ENCODE peak calls at places on chromosomes 1 and 21, in six cellular contexts. B is neural progenitor cell, Y is OCI-LY7, J is IMR-90, P is fibroblast of lung, G is mesendoderm. M is an unnamed sample.

GRCh38 chr1:59767119-59767518 is 47.6 kb upstream of the HOOK1 start:
- DNase-seq in B (no peak), G (peak; percentile 20), Y (no peak), P (no peak), J (no peak), M (peak; percentile 12)

GRCh38 chr1:13749543-13750307 is 49.7 kb downstream of the PRDM2 start:
- DNase-seq in P (peak; percentile 55), G (peak; percentile 68), J (peak; percentile 36), Y (peak; percentile 57), B (peak; percentile 82), M (peak; percentile 15)

GRCh38 chr1:36411674-36412648 is 14.3 kb upstream of the LSM10 start:
- DNase-seq in B (peak; percentile 16), G (peak; percentile 67), Y (no peak), P (peak; percentile 61), J (peak; percentile 29), M (peak; percentile 17)

GRCh38 chr1:209618756-209619420 is 33.3 kb downstream of the LAMB3 start:
- DNase-seq in G (no peak), Y (no peak), J (no peak), B (no peak), P (no peak), M (no peak)

GRCh38 chr21:42237577-42237976 is 18.6 kb downstream of the ABCG1 start:
- DNase-seq in G (no peak), P (no peak), J (no peak), B (no peak), Y (peak; percentile 36), M (no peak)

GRCh38 chr1:14140800-14141526 is 441.0 kb downstream of the PRDM2 start:
- DNase-seq in B (no peak), P (peak; percentile 50), G (no peak), Y (no peak), J (no peak), M (no peak)

GRCh38 chr1:229037806-229038405 is 233.0 kb upstream of the RAB4A start:
- DNase-seq in P (no peak), Y (no peak), J (peak; percentile 13), B (peak; percentile 43), G (no peak), M (no peak)

GRCh38 chr1:39398278-39399010 is 93.0 kb upstream of the BMP8A start:
- DNase-seq in Y (no peak), P (peak; percentile 100), G (peak; percentile 99), B (peak; percentile 22), J (peak; percentile 98), M (peak; percentile 85)

GRCh38 chr1:207870279-207871031 is 40.5 kb downstream of the CD34 start:
- DNase-seq in G (no peak), Y (no peak), B (no peak), P (no peak), J (no peak), M (no peak)

GRCh38 chr1:104768466-104768865 is 1018.8 kb downstream of the AMY1C start:
- DNase-seq in P (no peak), G (no peak), Y (no peak), B (no peak), J (no peak), M (no peak)

GRCh38 chr1:169312084-169312954 is 55.3 kb downstream of the NME7 start:
- DNase-seq in P (peak; percentile 99), J (peak; percentile 98), G (peak; percentile 61), Y (no peak), B (no peak), M (no peak)

GRCh38 chr1:209190591-209191241 is 392.8 kb upstream of the CAMK1G start:
- DNase-seq in Y (peak; percentile 42), P (peak; percentile 41), G (peak; percentile 92), J (no peak), B (peak; percentile 90), M (peak; percentile 18)

GRCh38 chr1:187634940-187635339 is 806.2 kb downstream of the PLA2G4A start:
- DNase-seq in P (no peak), J (no peak), B (no peak), Y (no peak), G (no peak), M (no peak)

GRCh38 chr1:115237507-115237906 is 100.5 kb downstream of the NGF start:
- DNase-seq in J (peak; percentile 69), G (no peak), P (peak; percentile 60), Y (no peak), B (no peak), M (no peak)

GRCh38 chr1:115242543-115242942 is 95.5 kb downstream of the NGF start:
- DNase-seq in B (no peak), P (no peak), J (no peak), G (no peak), Y (no peak), M (no peak)

GRCh38 chr1:115238336-115239147 is 99.5 kb downstream of the NGF start:
- DNase-seq in P (peak; percentile 39), B (no peak), Y (no peak), J (no peak), G (no peak), M (no peak)

GRCh38 chr1:115239148-115239820 is 98.8 kb downstream of the NGF start:
- DNase-seq in Y (no peak), P (peak; percentile 94), G (no peak), J (peak; percentile 76), B (no peak), M (no peak)

GRCh38 chr1:115240321-115240720 is 97.7 kb downstream of the NGF start:
- DNase-seq in J (no peak), Y (no peak), G (no peak), P (peak; percentile 47), B (no peak), M (no peak)
- H3K4me2 ChIP-seq in J (no peak overlapping the region), Y (no peak overlapping the region), G (no peak overlapping the region), P (no peak overlapping the region), B (no peak overlapping the region), M (no peak overlapping the region)

DNA sequence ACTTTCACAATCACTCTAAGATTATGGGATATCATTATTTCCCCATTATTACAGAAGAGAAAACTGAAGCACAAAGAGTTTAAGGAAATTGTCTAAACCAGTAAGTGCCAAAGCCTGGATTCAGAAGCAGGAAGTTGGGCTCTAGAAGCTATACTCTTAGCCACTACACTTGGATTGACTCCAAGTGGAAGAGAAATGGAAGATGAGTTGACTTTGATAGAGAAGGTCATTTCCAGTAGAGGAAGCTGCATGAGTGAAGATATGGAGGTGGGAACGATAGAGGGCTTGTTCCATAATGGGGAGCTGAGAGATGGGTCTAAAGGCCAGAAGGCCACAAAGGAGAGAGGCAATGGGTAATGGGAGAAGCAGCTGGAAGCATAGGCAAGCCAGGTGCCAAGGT is 11.7 kb upstream of the TDRD10 start:
- DNase-seq in J (no peak), B (no peak), Y (no peak), P (no peak), G (no peak), M (no peak)
- H3K4me2 ChIP-seq in J (no peak overlapping the region), B (no peak overlapping the region), Y (no peak overlapping the region), P (no peak overlapping the region), G (no peak overlapping the region), M (no peak overlapping the region)

GRCh38 chr1:46342084-46342656 is 1.6 kb downstream of the NSUN4 start:
- DNase-seq in B (peak; percentile 15), Y (peak; percentile 46), J (peak; percentile 55), P (peak; percentile 50), G (peak; percentile 70), M (no peak)

GRCh38 chr1:46341222-46342083 is 846 bp downstream of the NSUN4 start:
- DNase-seq in Y (no peak), B (peak; percentile 10), J (no peak), P (no peak), G (no peak), M (no peak)

GRCh38 chr1:46342677-46343350 is 2.2 kb downstream of the NSUN4 start:
- DNase-seq in J (no peak), Y (no peak), B (no peak), P (no peak), G (no peak), M (no peak)

GRCh38 chr1:46343351-46343695 is 2.7 kb downstream of the NSUN4 start:
- DNase-seq in J (no peak), G (no peak), Y (no peak), B (no peak), P (no peak), M (no peak)

DNA sequence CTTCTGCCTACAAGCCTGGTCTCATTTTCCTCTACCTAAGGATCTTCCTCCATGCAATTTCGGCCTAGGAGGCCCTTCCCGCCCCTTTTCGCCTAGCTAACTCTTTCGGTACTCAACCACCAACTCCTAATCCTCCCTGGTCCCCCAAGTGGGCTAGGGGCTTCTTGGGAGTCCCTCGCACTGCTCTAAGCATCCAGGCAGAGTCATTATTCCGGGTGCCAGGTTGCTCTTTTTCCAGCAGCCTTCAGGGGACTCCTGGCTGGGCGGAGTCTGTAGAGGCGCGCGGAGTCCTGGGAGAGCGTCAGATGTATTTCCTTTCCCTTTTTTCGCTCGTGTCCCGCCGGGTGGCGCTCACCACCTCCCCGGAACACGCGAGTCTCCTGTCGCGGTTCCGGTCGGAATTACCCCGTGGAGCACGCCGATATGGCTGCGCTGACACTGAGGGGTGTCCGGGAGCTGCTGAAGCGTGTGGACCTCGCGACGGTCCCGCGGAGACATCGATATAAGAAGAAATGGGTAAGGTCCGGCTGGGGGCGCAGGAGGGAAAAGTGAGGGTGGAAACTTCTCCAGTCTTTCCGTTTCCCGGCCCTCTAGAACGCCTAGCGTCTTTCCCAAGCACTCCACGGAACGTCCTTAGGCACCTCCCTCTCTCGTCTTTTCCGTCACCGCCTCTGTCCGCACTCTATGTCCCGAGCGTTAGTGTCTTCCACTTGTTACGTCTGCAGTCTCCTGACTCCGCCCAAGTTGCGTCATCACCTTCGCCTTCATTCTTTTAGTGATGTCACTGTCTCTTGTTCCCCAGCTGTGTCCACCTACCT is at the start of gene NSUN4:
- DNase-seq in P (peak; percentile 94), J (peak; percentile 98), Y (peak; percentile 92), G (peak; percentile 95), B (peak; percentile 92), M (peak; percentile 85)
- H3K4me2 ChIP-seq in P (peak within 1 kb of the TSS; percentile 100), J (peak within 1 kb of the TSS; percentile 91), Y (peak within 1 kb of the TSS; percentile 90), G (peak within 1 kb of the TSS; percentile 89), B (peak within 1 kb of the TSS; percentile 80), M (peak within 1 kb of the TSS; percentile 98)

DNA sequence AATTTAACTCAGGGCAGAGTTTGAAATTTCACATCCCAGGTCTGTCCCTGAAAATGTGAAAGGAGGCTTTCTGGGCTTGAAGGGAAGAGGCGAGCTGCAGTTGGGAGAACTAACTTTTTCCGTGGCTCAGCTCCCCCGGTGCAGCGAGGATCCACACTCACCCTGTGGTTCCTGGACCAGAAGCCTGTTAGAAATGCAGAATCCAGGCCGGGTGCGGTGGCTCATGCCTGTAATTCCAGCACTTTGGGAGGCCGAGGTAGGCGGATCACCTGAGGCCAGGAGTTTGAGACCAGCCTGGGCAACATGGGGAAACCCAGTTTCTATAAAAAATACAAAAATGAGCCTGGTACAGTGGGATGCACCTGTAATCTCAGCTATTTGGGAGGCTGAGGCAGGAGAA is 2.9 kb upstream of the DHRS3 start:
- DNase-seq in G (no peak), Y (no peak), J (no peak), P (no peak), B (no peak), M (no peak)
- H3K4me2 ChIP-seq in G (no peak overlapping the region), Y (no peak overlapping the region), J (no peak overlapping the region), P (no peak overlapping the region), B (no peak overlapping the region), M (peak overlapping the region; percentile 98)

GRCh38 chr1:46769028-46769740 is 29.7 kb upstream of the CYP4B1 start:
- DNase-seq in P (no peak), J (no peak), Y (no peak), G (no peak), B (no peak), M (no peak)

GRCh38 chr1:46767649-46768282 is 31.1 kb upstream of the CYP4B1 start:
- DNase-seq in B (no peak), J (no peak), G (no peak), Y (no peak), P (no peak), M (no peak)

GRCh38 chr1:46772571-46772970 is 26.3 kb upstream of the CYP4B1 start:
- DNase-seq in G (no peak), B (no peak), P (no peak), Y (no peak), J (no peak), M (no peak)

GRCh38 chr1:46768445-46768844 is 30.4 kb upstream of the CYP4B1 start:
- DNase-seq in P (no peak), G (no peak), B (no peak), Y (no peak), J (no peak), M (no peak)

GRCh38 chr1:46770541-46770940 is 28.3 kb upstream of the CYP4B1 start:
- DNase-seq in B (no peak), G (peak; percentile 58), J (no peak), P (peak; percentile 0), Y (no peak), M (no peak)
- H3K4me2 ChIP-seq in B (no peak overlapping the region), G (no peak overlapping the region), J (no peak overlapping the region), P (no peak overlapping the region), Y (no peak overlapping the region), M (no peak overlapping the region)